ENCODE peak calls at places on chromosomes 3 and 15, in four cellular contexts. Q, H, L and K are unnamed samples.
A peak's percentile ranks its signal among the peaks of the same experiment; 100 is the strongest.

GRCh38 chr15:35491999-35492398 is 54.0 kb downstream of the DPH6 start:
- DNase-seq in Q (no peak), H (no peak), L (no peak), K (no peak)

GRCh38 chr15:27058939-27059338 is 88.0 kb downstream of the GABRG3 start:
- DNase-seq in Q (no peak), H (no peak), L (no peak), K (no peak)

GRCh38 chr3:121430816-121431215 is 115.0 kb downstream of the POLQ start:
- DNase-seq in Q (no peak), H (no peak), L (no peak), K (no peak)

GRCh38 chr3:111827871-111828270 is 31.2 kb upstream of the PHLDB2 start:
- DNase-seq in Q (no peak), H (no peak), L (no peak), K (no peak)

GRCh38 chr15:74433592-74434259 is at the start of gene SEMA7A:
- DNase-seq in Q (peak; percentile 86), H (peak; percentile 94), L (peak; percentile 69), K (no peak)

GRCh38 chr3:172184106-172184822 is 144.9 kb downstream of the FNDC3B start:
- DNase-seq in Q (no peak), H (no peak), L (no peak), K (no peak)

GRCh38 chr15:60038111-60038521 is 34.0 kb downstream of the FOXB1 start:
- DNase-seq in Q (no peak), H (peak; percentile 27), L (no peak), K (no peak)

GRCh38 chr3:22587446-22587845 is 615.7 kb upstream of the UBE2E2 start:
- DNase-seq in Q (no peak), H (no peak), L (peak; percentile 42), K (no peak)

GRCh38 chr3:11367116-11367781 is 95.1 kb downstream of the ATG7 start:
- DNase-seq in Q (no peak), H (peak; percentile 33), L (no peak), K (peak; percentile 81)

GRCh38 chr3:108022316-108023150 is 68.3 kb downstream of the CD47 start:
- DNase-seq in Q (no peak), H (no peak), L (no peak), K (no peak)

GRCh38 chr15:69009353-69009752 is 5.1 kb upstream of the NOX5 start:
- DNase-seq in Q (no peak), H (no peak), L (no peak), K (no peak)

GRCh38 chr3:147368561-147369151 is 37.7 kb downstream of the ZIC4 start:
- DNase-seq in Q (no peak), H (peak; percentile 57), L (no peak), K (no peak)

GRCh38 chr3:134423153-134423552 is 48.9 kb upstream of the AMOTL2 start:
- DNase-seq in Q (peak; percentile 37), H (peak; percentile 51), L (peak; percentile 85), K (no peak)

GRCh38 chr15:64050281-64051092 is 4.2 kb upstream of the DAPK2 start:
- DNase-seq in Q (no peak), H (no peak), L (no peak), K (no peak)

GRCh38 chr3:157201648-157202278 is 41.8 kb upstream of the CCNL1 start:
- DNase-seq in Q (no peak), H (peak; percentile 33), L (peak; percentile 11), K (no peak)

GRCh38 chr3:140242818-140243276 is 307.9 kb downstream of the CLSTN2 start:
- DNase-seq in Q (peak; percentile 10), H (no peak), L (peak; percentile 86), K (no peak)

GRCh38 chr3:159922861-159923312 is 65.7 kb upstream of the IL12A start:
- DNase-seq in Q (no peak), H (no peak), L (no peak), K (no peak)

GRCh38 chr3:77420316-77420715 is 380.4 kb downstream of the ROBO2 start:
- DNase-seq in Q (no peak), H (no peak), L (no peak), K (no peak)